ENCODE peak calls at places on chromosome 13, in seven cellular contexts. H is GM04504; A is anterior cingulate cortex; X is IMR-90; Q is activated CD8-positive, alpha-beta memory T cell treated with anti-CD3 and anti-CD28 coated beads, Interleukin-2, amount 50 U/mL, for 4 hours; O is psoas muscle; C is activated CD4-positive, alpha-beta T cell treated with anti-CD3 and anti-CD28 coated beads, Interleukin-2, amount 50 U/mL, for 48 hours. M is an unnamed sample.

GRCh38 chr13:73991884-73992283 is 142.3 kb downstream of the KLF12 start:
- DNase-seq in H (no peak), A (no peak), X (no peak), Q (no peak), O (no peak), C (no peak), M (no peak)

GRCh38 chr13:112741835-112742570 is 52.2 kb downstream of the ATP11A start:
- DNase-seq in H (no peak), A (no peak), X (no peak), Q (no peak), O (no peak), C (no peak), M (no peak)

GRCh38 chr13:35144496-35144895 is 202.4 kb downstream of the NBEA start:
- DNase-seq in H (no peak), A (no peak), X (no peak), Q (no peak), O (no peak), C (no peak), M (no peak)

GRCh38 chr13:43153436-43154082 is 130.2 kb downstream of the DNAJC15 start:
- DNase-seq in H (peak; percentile 33), A (no peak), X (peak; percentile 44), Q (no peak), O (no peak), C (no peak), M (no peak)

GRCh38 chr13:29859971-29860370 is 9.6 kb upstream of the UBL3 start:
- DNase-seq in H (peak; percentile 63), A (no peak), X (peak; percentile 87), Q (no peak), O (no peak), C (no peak), M (no peak)

GRCh38 chr13:26024558-26024957 is 27.3 kb downstream of the SHISA2 start:
- DNase-seq in H (no peak), A (no peak), X (no peak), Q (no peak), O (no peak), C (no peak), M (no peak)

GRCh38 chr13:112249644-112250610 is 126.2 kb upstream of the SPACA7 start:
- DNase-seq in H (no peak), A (no peak), X (no peak), Q (no peak), O (no peak), C (no peak), M (no peak)

GRCh38 chr13:36530050-36530789 is 97.9 kb downstream of the CCNA1 start:
- DNase-seq in H (no peak), A (no peak), X (no peak), Q (no peak), O (no peak), C (no peak), M (no peak)

GRCh38 chr13:99572131-99572530 is 70.9 kb downstream of the TM9SF2 start:
- DNase-seq in H (no peak), A (no peak), X (peak; percentile 4), Q (no peak), O (no peak), C (no peak), M (no peak)

GRCh38 chr13:40152145-40152544 is 496.7 kb downstream of the COG6 start:
- DNase-seq in H (no peak), A (no peak), X (peak; percentile 49), Q (no peak), O (no peak), C (no peak), M (no peak)

GRCh38 chr13:70249332-70250064 is 141.2 kb upstream of the KLHL1 start:
- DNase-seq in H (no peak), A (no peak), X (no peak), Q (no peak), O (no peak), C (no peak), M (no peak)

GRCh38 chr13:22940736-22941135 is 240.0 kb upstream of the SGCG start:
- DNase-seq in H (no peak), A (no peak), X (no peak), Q (no peak), O (no peak), C (no peak), M (no peak)

GRCh38 chr13:66180806-66181205 is 1049.3 kb downstream of the PCDH9 start:
- DNase-seq in H (no peak), A (no peak), X (no peak), Q (no peak), O (no peak), C (no peak), M (no peak)

GRCh38 chr13:27969073-27969865 is at the start of gene CDX2:
- DNase-seq in H (no peak), A (no peak), X (no peak), Q (no peak), O (no peak), C (no peak), M (peak; percentile 21)

M was measured in GM13976.